ENCODE peak calls at places on chromosomes 12 and 14, in nine cellular contexts. S is mesothelial cell of epicardium, F is right atrium auricular region, R is tibial nerve, G is choroid plexus epithelial cell, V is fibroblast of pulmonary artery, O is astrocyte, T is brain microvascular endothelial cell, D is A549. W is an unnamed sample.

GRCh38 chr12:110137786-110138185 is 13.6 kb downstream of the IFT81 start:
- DNase-seq in S (no peak), F (no peak), R (no peak), G (no peak), V (no peak), O (no peak), T (no peak), D (no peak), W (no peak)

GRCh38 chr12:12872139-12872933 is 19.0 kb upstream of the GPRC5A start:
- DNase-seq in S (no peak), F (no peak), R (no peak), G (peak), V (peak), O (peak), T (peak), D (peak), W (peak)

GRCh38 chr12:42090899-42091298 is 53.8 kb downstream of the GXYLT1 start:
- DNase-seq in S (no peak), F (no peak), R (no peak), G (peak), V (peak), O (peak), T (peak), D (no peak), W (peak)

GRCh38 chr12:127165567-127166392 is 1101.2 kb upstream of the TMEM132C start:
- DNase-seq in S (peak), F (peak), R (peak), G (peak), V (peak), O (peak), T (peak), D (peak), W (peak)

GRCh38 chr12:65675141-65675621 is 149.1 kb upstream of the HMGA2 start:
- DNase-seq in S (no peak), F (no peak), R (no peak), G (peak), V (no peak), O (peak), T (no peak), D (no peak), W (no peak)

GRCh38 chr14:94575730-94576585 is 5.3 kb upstream of the SERPINA5 start:
- DNase-seq in S (no peak), F (no peak), R (no peak), G (peak), V (peak), O (peak), T (peak), D (no peak), W (no peak)

GRCh38 chr14:75831971-75832370 is 149.8 kb downstream of the TGFB3 start:
- DNase-seq in S (no peak), F (no peak), R (no peak), G (peak), V (peak), O (no peak), T (peak), D (peak), W (peak)

GRCh38 chr12:116759783-116760581 is 21.9 kb downstream of the RNFT2 start:
- DNase-seq in S (no peak), F (no peak), R (no peak), G (peak), V (no peak), O (no peak), T (no peak), D (peak), W (no peak)

GRCh38 chr12:121996945-121997612 is 24.6 kb upstream of the BCL7A start:
- DNase-seq in S (no peak), F (no peak), R (no peak), G (no peak), V (no peak), O (no peak), T (no peak), D (no peak), W (no peak)

GRCh38 chr14:96102071-96102856 is 63.1 kb downstream of the C14orf132 start:
- DNase-seq in S (no peak), F (no peak), R (no peak), G (peak), V (no peak), O (no peak), T (no peak), D (no peak), W (peak)

GRCh38 chr12:12441891-12442461 is 85.1 kb downstream of the BORCS5 start:
- DNase-seq in S (no peak), F (no peak), R (no peak), G (peak), V (peak), O (peak), T (peak), D (no peak), W (peak)

GRCh38 chr12:29066061-29066588 is 83.0 kb upstream of the FAR2 start:
- DNase-seq in S (no peak), F (no peak), R (no peak), G (peak), V (peak), O (peak), T (peak), D (no peak), W (no peak)

GRCh38 chr14:57314690-57315089 is 45.9 kb downstream of the AP5M1 start:
- DNase-seq in S (no peak), F (no peak), R (no peak), G (no peak), V (no peak), O (no peak), T (no peak), D (no peak), W (no peak)

GRCh38 chr14:89927466-89927865 is 27.1 kb downstream of the EFCAB11 start:
- DNase-seq in S (no peak), F (no peak), R (no peak), G (no peak), V (peak), O (no peak), T (no peak), D (no peak), W (no peak)

GRCh38 chr14:74296037-74296467 is 6.7 kb downstream of the ABCD4 start:
- DNase-seq in S (no peak), F (no peak), R (no peak), G (no peak), V (no peak), O (no peak), T (no peak), D (no peak), W (no peak)

GRCh38 chr12:7542813-7543212 is 39.2 kb upstream of the CD163 start:
- DNase-seq in S (no peak), F (no peak), R (no peak), G (peak), V (peak), O (no peak), T (peak), D (no peak), W (peak)

GRCh38 chr12:69252033-69252432 is 12.7 kb downstream of the CPSF6 start:
- DNase-seq in S (no peak), F (no peak), R (no peak), G (peak), V (no peak), O (no peak), T (no peak), D (no peak), W (peak)

GRCh38 chr14:44803239-44803905 is 158.4 kb downstream of the KLHL28 start:
- DNase-seq in S (no peak), F (no peak), R (no peak), G (peak), V (peak), O (peak), T (peak), D (peak), W (peak)

GRCh38 chr14:73059326-73059725 is 992 bp downstream of the RBM25 start:
- DNase-seq in S (no peak), F (no peak), R (no peak), G (peak), V (peak), O (peak), T (no peak), D (peak), W (peak)

GRCh38 chr12:66541446-66541845 is 137.4 kb downstream of the GRIP1 start:
- DNase-seq in S (no peak), F (no peak), R (no peak), G (no peak), V (no peak), O (no peak), T (no peak), D (no peak), W (no peak)

GRCh38 chr14:60079723-60080122 is 12.0 kb upstream of the PCNX4 start:
- DNase-seq in S (no peak), F (no peak), R (no peak), G (peak), V (no peak), O (no peak), T (no peak), D (no peak), W (no peak)
- TF ChIP-seq CTCF in S (no peak), F (no peak), R (no peak), G (peak), V (peak), O (peak), T (peak), D (no peak), W (peak)

GRCh38 chr12:24852420-24852819 is 96.5 kb downstream of the BCAT1 start:
- DNase-seq in S (no peak), F (no peak), R (no peak), G (peak), V (peak), O (no peak), T (no peak), D (no peak), W (no peak)
- TF ChIP-seq CTCF in S (peak), F (peak), R (peak), G (peak), V (peak), O (peak), T (peak), D (peak), W (peak)

GRCh38 chr14:26191123-26191522 is 406.7 kb downstream of the NOVA1 start:
- DNase-seq in S (no peak), F (no peak), R (no peak), G (peak), V (peak), O (no peak), T (no peak), D (peak), W (no peak)
- TF ChIP-seq CTCF in S (no peak), F (no peak), R (no peak), G (peak), V (peak), O (peak), T (no peak), D (no peak), W (no peak)

GRCh38 chr12:53939141-53940108 is 794 bp downstream of the HOXC13 start:
- DNase-seq in S (no peak), F (no peak), R (no peak), G (peak), V (peak), O (no peak), T (no peak), D (peak), W (no peak)
- TF ChIP-seq CTCF in S (no peak), F (no peak), R (no peak), G (no peak), V (no peak), O (no peak), T (no peak), D (no peak), W (no peak)

DNA sequence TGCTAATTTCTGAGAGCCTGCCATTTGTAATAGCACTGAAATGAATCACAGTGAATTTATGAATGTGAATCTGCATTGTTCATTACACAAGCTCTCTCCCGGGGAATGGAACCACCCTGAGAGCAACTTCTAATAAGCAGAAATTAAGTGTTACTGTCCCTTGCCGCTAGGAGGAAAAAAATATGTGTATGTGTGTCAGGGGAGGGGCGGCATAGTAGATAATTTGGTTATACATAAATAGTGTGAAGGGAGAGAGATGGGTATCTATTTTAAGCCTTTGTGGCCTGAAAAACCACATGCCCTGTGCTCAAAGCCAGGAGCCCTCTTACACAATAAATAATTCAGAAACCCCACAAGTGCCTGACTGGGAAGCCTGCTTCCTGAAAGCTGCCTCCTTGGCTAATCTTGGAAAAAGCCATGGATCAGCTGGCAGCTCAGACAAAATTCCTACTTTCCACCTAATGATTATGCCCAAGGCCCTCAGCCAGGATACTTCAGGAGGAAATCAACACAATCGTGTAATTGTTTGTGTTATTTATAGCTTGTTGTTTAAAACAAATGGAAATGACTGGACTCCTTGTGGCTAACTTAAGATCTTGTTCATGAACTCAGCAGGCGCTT is 366.2 kb upstream of the KITLG start:
- DNase-seq in S (no peak), F (no peak), R (no peak), G (peak), V (peak), O (peak), T (peak), D (no peak), W (peak)
- TF ChIP-seq CTCF in S (no peak), F (no peak), R (no peak), G (peak), V (peak), O (peak), T (peak), D (no peak), W (peak)

W was measured in HFFc6.